ENCODE peak calls at places on chromosomes 2 and 18, in ten cellular contexts. J is activated T-cell treated with anti-CD3 and anti-CD28 coated beads, Interleukin-2, amount 50 U/mL, for 4 hours; N is thyroid gland; A is stimulated activated CD4-positive, alpha-beta T cell treated with anti-CD3 and anti-CD28 coated beads, Interleukin-1b, Interleukin-23, amount 100 ng/mL, for 24 hours; I is activated CD4-positive, alpha-beta T cell treated with anti-CD3 and anti-CD28 coated beads, Interleukin-2, amount 50 U/mL, for 48 hours; V is activated CD8-positive, alpha-beta memory T cell treated with anti-CD3 and anti-CD28 coated beads, Interleukin-2, amount 50 U/mL, for 48 hours; Z is dermis blood vessel endothelial cell; B is HS-5; O is T-helper 2 cell; T is AG04450. U is an unnamed sample.

GRCh38 chr2:160522951-160523700 is 29.5 kb upstream of the RBMS1 start:
- DNase-seq in I (no peak), T (peak; percentile 13), V (no peak), N (no peak), A (no peak), B (no peak), Z (no peak), J (no peak), O (no peak), U (no peak)

GRCh38 chr2:223123859-223124610 is 72.0 kb downstream of the KCNE4 start:
- DNase-seq in V (no peak), N (no peak), I (no peak), B (no peak), O (no peak), J (no peak), A (no peak), Z (peak; percentile 33), T (no peak), U (no peak)

GRCh38 chr18:13629841-13630747 is 96.3 kb downstream of the FAM210A start:
- DNase-seq in V (no peak), T (no peak), O (no peak), I (peak; percentile 46), A (no peak), B (peak; percentile 11), J (peak; percentile 41), Z (peak; percentile 78), N (peak; percentile 58), U (no peak)

GRCh38 chr2:144519934-144520717 is at the start of gene ZEB2:
- DNase-seq in N (no peak), A (no peak), V (no peak), Z (peak; percentile 80), B (peak; percentile 78), O (no peak), I (no peak), T (no peak), J (no peak), U (no peak)

GRCh38 chr2:235864746-235865535 is 303.2 kb downstream of the GBX2 start:
- DNase-seq in V (no peak), O (no peak), T (no peak), B (no peak), J (no peak), N (no peak), A (no peak), Z (peak; percentile 40), I (no peak), U (no peak)

GRCh38 chr2:179454443-179455218 is 190.0 kb upstream of the SESTD1 start:
- DNase-seq in A (no peak), J (no peak), B (peak; percentile 87), T (peak; percentile 87), I (no peak), Z (peak; percentile 67), V (no peak), N (no peak), O (no peak), U (no peak)

GRCh38 chr2:191051177-191051576 is 37.2 kb upstream of the STAT1 start:
- DNase-seq in V (no peak), A (no peak), N (no peak), Z (no peak), O (no peak), I (no peak), B (no peak), J (no peak), T (no peak), U (no peak)

GRCh38 chr2:97997774-97998392 is 2.1 kb upstream of the TMEM131 start:
- DNase-seq in V (no peak), A (no peak), T (no peak), O (no peak), Z (no peak), B (no peak), N (peak; percentile 47), J (no peak), I (no peak), U (no peak)

GRCh38 chr2:230614040-230614439 is 98.6 kb upstream of the CAB39 start:
- DNase-seq in J (no peak), O (no peak), A (no peak), I (no peak), T (no peak), B (no peak), V (no peak), Z (no peak), N (no peak), U (no peak)

GRCh38 chr2:28750316-28751101 is 1.1 kb upstream of the PPP1CB start:
- DNase-seq in J (no peak), Z (peak; percentile 68), A (no peak), T (no peak), N (peak; percentile 35), B (no peak), V (peak; percentile 56), I (peak; percentile 23), O (no peak), U (no peak)

GRCh38 chr2:239767016-239767905 is 257.9 kb downstream of the NDUFA10 start:
- DNase-seq in O (no peak), B (no peak), N (no peak), I (no peak), Z (no peak), T (no peak), J (no peak), V (no peak), A (no peak), U (no peak)

GRCh38 chr18:58927659-58928058 is 63.0 kb downstream of the ZNF532 start:
- DNase-seq in N (no peak), A (no peak), T (no peak), B (no peak), I (no peak), O (no peak), J (no peak), Z (no peak), V (no peak), U (no peak)

GRCh38 chr2:121297217-121297830 is 12.3 kb upstream of the TFCP2L1 start:
- DNase-seq in T (no peak), J (no peak), A (no peak), V (no peak), O (no peak), Z (peak; percentile 49), B (no peak), I (no peak), N (peak; percentile 49), U (peak; percentile 46)

GRCh38 chr2:102137138-102137537 is 5.4 kb upstream of the IL1R1 start:
- DNase-seq in I (peak; percentile 45), N (no peak), T (no peak), V (peak; percentile 69), B (no peak), Z (no peak), J (no peak), O (no peak), A (peak; percentile 44), U (no peak)

GRCh38 chr2:99374747-99375146 is 37.6 kb downstream of the EIF5B start:
- DNase-seq in V (no peak), I (no peak), Z (no peak), T (no peak), J (no peak), O (no peak), A (no peak), B (no peak), N (no peak), U (no peak)

GRCh38 chr2:157822993-157823392 is 53.1 kb downstream of the ACVR1 start:
- DNase-seq in I (no peak), J (no peak), T (no peak), Z (peak; percentile 65), V (no peak), A (no peak), O (no peak), B (no peak), N (no peak), U (no peak)

U was measured in left colon.